ENCODE peak calls at places on chromosome 2, in four cellular contexts. G, H, Z and I are unnamed samples. For H3K9me3, the result is how much of the 10 kb centered on the place peaks cover.

GRCh38 chr2:185919155-185919554 is 180.6 kb downstream of the FSIP2 start:
- DNase-seq in H (no peak), G (no peak), Z (no peak), I (no peak)

GRCh38 chr2:227180286-227180685 is 15.9 kb downstream of the COL4A3 start:
- DNase-seq in H (no peak), Z (no peak), G (no peak), I (no peak)

GRCh38 chr2:57893800-57894199 is 152.8 kb upstream of the VRK2 start:
- DNase-seq in H (no peak), G (no peak), Z (no peak), I (no peak)

GRCh38 chr2:24771905-24772586 is 21.1 kb downstream of the PTRHD1 start:
- DNase-seq in H (no peak), G (no peak), Z (no peak), I (no peak)

GRCh38 chr2:177633910-177634294 is 241.3 kb downstream of the AGPS start:
- DNase-seq in H (no peak), Z (no peak), G (no peak), I (no peak)

GRCh38 chr2:108288534-108289106 is at the start of gene SULT1C2:
- DNase-seq in Z (no peak), H (no peak), G (peak), I (no peak)

GRCh38 chr2:38375711-38376345 is 1.2 kb downstream of the ATL2 start:
- DNase-seq in H (no peak), G (peak), Z (peak), I (no peak)

GRCh38 chr2:234289789-234290188 is 207.1 kb downstream of the ARL4C start:
- DNase-seq in Z (no peak), G (peak), H (peak), I (peak)

GRCh38 chr2:239735131-239735828 is 289.9 kb downstream of the NDUFA10 start:
- DNase-seq in Z (no peak), G (no peak), H (no peak), I (no peak)

GRCh38 chr2:234099266-234099665 is 48.8 kb downstream of the SPP2 start:
- DNase-seq in H (peak), G (no peak), Z (no peak), I (no peak)

GRCh38 chr2:83081835-83082522 is 1377.1 kb downstream of the SUCLG1 start:
- DNase-seq in G (peak), Z (peak), H (no peak), I (peak)

GRCh38 chr2:53515435-53516332 is 251.9 kb upstream of the CHAC2 start:
- DNase-seq in H (no peak), Z (no peak), G (peak), I (no peak)

GRCh38 chr2:149679286-149679685 is 91.7 kb upstream of the MMADHC start:
- DNase-seq in Z (no peak), G (peak), H (no peak), I (no peak)

GRCh38 chr2:20897874-20898453 is 75.1 kb upstream of the LDAH start:
- DNase-seq in H (no peak), G (no peak), Z (no peak), I (no peak)

GRCh38 chr2:150449856-150450255 is 37.6 kb downstream of the RND3 start:
- DNase-seq in Z (no peak), G (no peak), H (no peak), I (no peak)

GRCh38 chr2:20094142-20094792 is 42.8 kb upstream of the LAPTM4A start:
- DNase-seq in Z (no peak), H (no peak), G (no peak), I (no peak)

GRCh38 chr2:218465987-218466633 is 47.2 kb downstream of the VIL1 start:
- DNase-seq in H (peak), G (peak), Z (peak), I (no peak)

GRCh38 chr2:218146056-218146455 is 20.2 kb downstream of the CXCR2 start:
- DNase-seq in G (peak), Z (no peak), H (no peak), I (no peak)

GRCh38 chr2:98533547-98533946 is 74.8 kb downstream of the COA5 start:
- DNase-seq in G (no peak), Z (no peak), H (no peak), I (no peak)

GRCh38 chr2:96832751-96833507 is 10.9 kb downstream of the ANKRD23 start:
- DNase-seq in Z (no peak), H (peak), G (peak), I (peak)

GRCh38 chr2:39512434-39512935 is 75.4 kb upstream of the MAP4K3 start:
- DNase-seq in G (no peak), H (no peak), Z (no peak), I (no peak)

GRCh38 chr2:172496096-172496709 is 59.7 kb upstream of the PDK1 start:
- DNase-seq in H (peak), G (no peak), Z (no peak), I (no peak)

GRCh38 chr2:98502556-98503335 is 58.1 kb downstream of the INPP4A start:
- DNase-seq in G (peak), Z (no peak), H (no peak), I (no peak)

GRCh38 chr2:70981421-70981820 is 3.0 kb downstream of the ANKRD53 start:
- DNase-seq in G (no peak), Z (no peak), H (no peak), I (no peak)

GRCh38 chr2:38394041-38394440 is 17.0 kb upstream of the ATL2 start:
- DNase-seq in H (no peak), Z (no peak), G (no peak), I (no peak)

GRCh38 chr2:38666578-38666926 is 638 bp downstream of the GALM start:
- DNase-seq in H (peak), Z (no peak), G (peak), I (no peak)

GRCh38 chr2:217412299-217412698 is 552.4 kb upstream of the TNP1 start:
- DNase-seq in Z (no peak), H (no peak), G (no peak), I (no peak)

GRCh38 chr2:45000341-45000901 is 8.8 kb downstream of the SIX2 start:
- DNase-seq in Z (no peak), G (no peak), H (no peak), I (no peak)
- H3K4me3 ChIP-seq in Z (no peak), G (no peak), H (no peak), I (no peak)

DNA sequence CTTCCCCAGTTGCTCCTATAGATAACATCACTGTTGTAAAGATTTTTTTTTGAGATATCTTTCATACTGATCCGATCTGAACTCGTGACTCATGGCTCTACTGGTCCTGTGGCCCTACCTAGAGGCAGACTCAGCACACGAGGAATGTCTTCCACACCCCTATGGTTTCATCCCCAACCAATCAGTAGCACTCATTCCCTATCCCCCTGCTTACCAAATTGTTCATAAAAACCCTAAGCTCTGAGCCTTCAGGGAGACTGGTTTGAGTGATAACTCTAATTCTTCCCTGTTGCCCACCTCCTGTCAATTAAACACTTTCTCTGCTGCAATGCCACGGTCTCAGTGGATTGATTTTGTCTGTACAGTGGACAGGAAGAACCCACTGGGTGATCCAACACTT is 4.2 kb upstream of the SAP130 start:
- DNase-seq in G (no peak), Z (no peak), H (no peak), I (no peak)
- H3K9me3 ChIP-seq in G (under half), Z (under half), H (under half), I (under half)

GRCh38 chr2:228466851-228467250 is 285.4 kb upstream of the SPHKAP start:
- DNase-seq in Z (no peak), G (no peak), H (no peak), I (no peak)

GRCh38 chr2:228474466-228474865 is 293.0 kb upstream of the SPHKAP start:
- DNase-seq in Z (no peak), H (no peak), G (no peak), I (no peak)

GRCh38 chr2:228469721-228470120 is 288.2 kb upstream of the SPHKAP start:
- DNase-seq in H (no peak), Z (no peak), G (no peak), I (no peak)
- H3K27ac ChIP-seq in H (no peak), Z (no peak), G (no peak), I (no peak)

DNA sequence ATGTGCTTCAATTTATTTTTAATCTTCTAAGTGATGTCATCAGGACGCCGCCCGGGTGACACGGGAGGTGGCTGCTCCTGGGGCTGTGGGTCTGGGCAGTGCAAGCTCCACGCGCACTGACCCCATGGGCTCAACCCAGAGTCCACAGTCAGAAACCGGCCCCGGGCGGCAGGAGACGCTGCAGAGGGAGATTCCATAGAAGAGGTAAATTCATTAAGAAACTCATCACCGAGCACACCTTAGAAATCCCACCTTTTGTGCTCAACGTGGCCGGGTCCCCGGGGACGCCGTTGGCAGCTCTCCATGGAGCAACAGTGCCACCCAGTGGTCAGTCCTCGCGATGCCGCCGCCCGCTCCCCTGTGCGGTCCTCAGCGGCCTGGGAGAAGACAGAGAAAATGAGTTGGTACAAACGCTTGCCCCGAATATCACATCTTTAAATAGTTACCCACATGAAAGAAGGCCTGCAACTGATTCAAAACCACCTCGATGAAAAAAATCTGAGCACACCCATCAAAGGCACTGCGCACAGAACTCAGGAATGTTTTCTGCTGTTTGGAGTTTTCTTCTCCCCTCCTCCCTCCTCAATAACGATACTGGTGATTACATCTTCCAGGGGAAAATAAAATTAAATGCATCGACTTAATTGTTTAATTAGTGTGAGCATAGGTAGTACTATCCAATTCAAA is 92.6 kb downstream of the CMPK2 start:
- DNase-seq in H (peak), Z (peak), G (peak), I (no peak)
- H3K4me3 ChIP-seq in H (peak), Z (peak), G (no peak), I (peak)

DNA sequence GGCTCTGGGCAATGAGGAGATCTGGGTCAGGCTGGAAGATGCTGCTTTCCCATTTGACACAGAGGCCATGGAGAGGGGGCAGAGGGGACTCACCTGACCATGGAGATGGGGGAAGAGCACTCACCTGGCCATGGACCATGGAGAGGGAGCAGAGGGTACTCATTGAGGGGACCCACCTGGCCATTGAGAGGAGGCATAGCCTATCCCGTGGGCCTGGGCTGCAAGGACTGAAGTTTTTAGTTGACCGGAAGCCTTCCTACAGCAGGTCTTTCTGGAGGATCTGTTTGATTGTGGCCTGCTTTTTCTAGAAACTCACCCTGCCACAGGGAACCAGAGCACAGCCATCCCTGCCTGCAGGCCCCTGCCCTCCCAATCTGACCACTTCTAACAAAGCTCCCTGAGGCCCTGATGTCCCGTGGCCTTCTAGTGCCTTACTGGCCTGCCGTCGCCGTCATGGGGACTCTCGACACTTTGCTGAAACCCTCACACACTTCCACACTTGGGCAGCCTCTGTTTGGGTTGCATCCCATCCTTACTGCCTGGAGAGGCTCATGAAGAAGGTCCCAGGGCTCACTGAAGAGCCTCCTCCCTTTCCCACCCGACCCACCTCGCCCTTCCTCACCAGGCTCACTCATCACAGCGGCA is 5.1 kb upstream of the PROM2 start:
- DNase-seq in G (no peak), H (no peak), Z (no peak), I (no peak)
- H3K9me3 ChIP-seq in G (under half), H (under half), Z (under half), I (under half)

DNA sequence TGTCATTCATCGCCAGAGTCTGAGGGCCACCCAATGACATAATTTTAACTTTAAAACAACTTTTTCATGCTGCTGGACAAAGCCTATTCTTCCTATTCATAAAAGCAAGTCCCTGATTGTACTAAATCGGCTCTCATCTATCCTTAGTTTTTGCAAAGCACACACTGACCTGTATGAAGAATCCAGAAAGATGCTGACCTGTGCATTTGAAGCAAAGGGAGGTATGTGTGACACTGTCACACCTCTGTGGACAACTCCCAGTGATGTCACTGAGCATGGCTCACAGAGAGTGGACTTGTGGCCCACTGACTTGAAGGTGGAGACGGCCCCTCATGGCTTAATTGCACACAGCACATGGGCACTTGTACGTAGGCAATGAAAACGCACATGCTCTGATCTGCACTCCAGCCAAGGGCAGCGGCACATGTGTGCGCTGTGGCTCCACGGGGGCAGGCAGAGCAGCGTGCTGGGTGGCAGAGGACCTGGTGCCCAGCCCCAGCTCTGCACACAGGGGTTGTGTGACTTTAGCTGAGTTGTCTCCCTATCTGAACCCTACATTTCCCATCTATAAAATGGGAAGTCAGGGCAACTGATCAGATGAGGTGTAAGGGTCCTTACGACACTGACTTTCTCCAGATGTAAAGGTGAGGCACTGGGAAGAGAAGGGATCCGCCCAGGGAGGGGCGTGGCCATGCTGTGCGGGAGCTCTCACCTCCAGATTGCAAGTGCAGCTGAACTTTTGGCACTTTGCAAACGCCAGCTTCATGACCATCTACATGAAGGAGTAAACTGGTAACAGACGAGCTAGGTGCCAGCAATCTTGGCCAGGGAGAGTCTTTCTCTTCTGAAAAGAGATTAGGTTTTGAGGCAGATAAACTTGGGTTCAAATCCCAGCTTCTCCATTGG is 14.3 kb upstream of the ODC1 start:
- DNase-seq in Z (no peak), H (no peak), G (no peak), I (no peak)
- H3K27ac ChIP-seq in Z (no peak), H (no peak), G (no peak), I (no peak)

DNA sequence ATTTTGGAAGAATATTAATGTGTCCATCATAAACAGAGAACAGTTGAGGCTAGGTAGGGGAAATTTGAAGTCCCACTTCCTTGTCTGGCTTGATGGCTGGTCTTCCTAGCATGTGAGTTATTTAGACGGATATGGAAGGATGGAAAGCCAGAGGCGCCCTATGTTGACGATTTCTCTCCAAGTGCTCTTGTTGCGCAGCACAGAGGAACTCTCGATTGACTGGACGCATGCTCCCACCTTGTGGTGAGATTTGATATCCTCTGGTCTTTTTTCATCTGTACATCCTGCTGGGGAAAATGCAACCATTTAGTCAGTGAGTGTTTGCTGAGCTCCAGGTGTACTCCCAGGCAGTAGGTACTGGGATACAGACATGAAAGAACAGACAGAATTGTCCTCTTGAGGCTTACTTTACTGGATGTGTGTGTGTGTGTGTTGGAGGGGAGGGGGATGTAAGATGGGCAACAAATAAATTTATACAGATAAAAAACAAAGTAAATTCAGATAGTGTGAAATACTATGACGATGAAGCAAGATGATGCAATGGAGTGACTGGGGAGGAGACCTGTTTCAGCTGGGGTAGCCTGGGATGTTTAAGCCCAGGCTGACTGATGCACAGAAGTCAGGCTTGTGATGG is 137.2 kb downstream of the TRIM43 start:
- DNase-seq in G (peak), H (peak), Z (peak), I (peak)
- H3K4me3 ChIP-seq in G (no peak), H (no peak), Z (no peak), I (no peak)